ENCODE peak calls at places on chromosomes 2 and 18, in five cellular contexts. Q is HTR-8/SVneo, B is astrocyte of the spinal cord, D is GM12891, M is kidney. E is an unnamed sample.

GRCh38 chr2:72668647-72669046 is 157.2 kb downstream of the EXOC6B start:
- DNase-seq in Q (no peak), B (no peak), D (no peak), M (no peak), E (no peak)

GRCh38 chr2:42100696-42101585 is 53.1 kb downstream of the PKDCC start:
- DNase-seq in Q (no peak), B (peak), D (no peak), M (peak), E (no peak)

GRCh38 chr2:109057686-109058085 is 68.7 kb upstream of the EDAR start:
- DNase-seq in Q (no peak), B (no peak), D (no peak), M (no peak), E (no peak)

GRCh38 chr2:25257032-25257455 is 84.7 kb downstream of the DNMT3A start:
- DNase-seq in Q (no peak), B (peak), D (no peak), M (no peak), E (no peak)

GRCh38 chr2:58925676-58926081 is 684.6 kb upstream of the FANCL start:
- DNase-seq in Q (no peak), B (peak), D (no peak), M (no peak), E (no peak)

GRCh38 chr2:160502478-160502877 is 8.9 kb upstream of the RBMS1 start:
- DNase-seq in Q (no peak), B (no peak), D (no peak), M (no peak), E (no peak)

GRCh38 chr2:239912938-239913631 is 112.1 kb downstream of the NDUFA10 start:
- DNase-seq in Q (no peak), B (no peak), D (no peak), M (peak), E (no peak)

GRCh38 chr18:58541789-58542425 is 87.0 kb downstream of the ALPK2 start:
- DNase-seq in Q (peak), B (peak), D (no peak), M (no peak), E (no peak)

GRCh38 chr2:139033300-139033699 is 253.1 kb upstream of the NXPH2 start:
- DNase-seq in Q (no peak), B (peak), D (no peak), M (no peak), E (no peak)

GRCh38 chr18:63119647-63120046 is 199.9 kb downstream of the BCL2 start:
- DNase-seq in Q (peak), B (peak), D (no peak), M (no peak), E (peak)

GRCh38 chr2:67917332-67918054 is 145.3 kb downstream of the C1D start:
- DNase-seq in Q (peak), B (peak), D (no peak), M (no peak), E (no peak)

GRCh38 chr2:110097506-110098220 is 18.0 kb downstream of the MALL start:
- DNase-seq in Q (no peak), B (no peak), D (no peak), M (no peak), E (peak)

GRCh38 chr18:58793361-58793760 is 71.3 kb upstream of the ZNF532 start:
- DNase-seq in Q (no peak), B (peak), D (no peak), M (no peak), E (peak)